ENCODE peak calls at places on chromosomes 3 and 15, in nine cellular contexts. One of them, this sample, is unnamed.

GRCh38 chr3:117105650-117106049 is 396.1 kb downstream of the TUSC7 start:
- DNase-seq in tibial nerve: no peak
- DNase-seq in breast epithelium: no peak
- DNase-seq in heart left ventricle: no peak
- DNase-seq in A549: no peak
- DNase-seq in transverse colon: no peak
- DNase-seq in ovary: no peak
- DNase-seq in NB4: no peak
- DNase-seq in HCT116: no peak
- DNase-seq in this sample: no peak

GRCh38 chr15:92819312-92820232 is 80.6 kb upstream of the CHD2 start:
- DNase-seq in heart left ventricle: no peak
- DNase-seq in NB4: no peak
- DNase-seq in A549: no peak
- DNase-seq in HCT116: no peak
- DNase-seq in breast epithelium: no peak
- DNase-seq in ovary: no peak
- DNase-seq in tibial nerve: no peak
- DNase-seq in transverse colon: no peak
- DNase-seq in this sample: no peak

GRCh38 chr15:92929002-92929401 is 28.9 kb downstream of the CHD2 start:
- DNase-seq in heart left ventricle: no peak
- DNase-seq in NB4: no peak
- DNase-seq in ovary: no peak
- DNase-seq in tibial nerve: no peak
- DNase-seq in breast epithelium: no peak
- DNase-seq in A549: no peak
- DNase-seq in transverse colon: no peak
- DNase-seq in HCT116: no peak
- DNase-seq in this sample: no peak

GRCh38 chr15:90086868-90087268 is 15.4 kb downstream of the IDH2 start:
- DNase-seq in breast epithelium: no peak
- DNase-seq in transverse colon: peak; percentile 55
- DNase-seq in A549: peak; percentile 79
- DNase-seq in tibial nerve: peak; percentile 37
- DNase-seq in HCT116: no peak
- DNase-seq in NB4: peak; percentile 74
- DNase-seq in heart left ventricle: no peak
- DNase-seq in ovary: no peak
- DNase-seq in this sample: peak; percentile 60

GRCh38 chr3:184261270-184262165 is at the start of gene CAMK2N2:
- DNase-seq in A549: peak; percentile 83
- DNase-seq in transverse colon: peak; percentile 50
- DNase-seq in tibial nerve: no peak
- DNase-seq in NB4: peak; percentile 69
- DNase-seq in heart left ventricle: no peak
- DNase-seq in ovary: no peak
- DNase-seq in HCT116: no peak
- DNase-seq in breast epithelium: no peak
- DNase-seq in this sample: peak; percentile 79

GRCh38 chr3:123694377-123695147 is 109.7 kb upstream of the HACD2 start:
- DNase-seq in HCT116: no peak
- DNase-seq in transverse colon: no peak
- DNase-seq in ovary: no peak
- DNase-seq in breast epithelium: no peak
- DNase-seq in A549: no peak
- DNase-seq in heart left ventricle: no peak
- DNase-seq in NB4: no peak
- DNase-seq in tibial nerve: no peak
- DNase-seq in this sample: no peak

GRCh38 chr3:116877968-116878367 is 168.4 kb downstream of the TUSC7 start:
- DNase-seq in tibial nerve: no peak
- DNase-seq in HCT116: no peak
- DNase-seq in heart left ventricle: no peak
- DNase-seq in ovary: no peak
- DNase-seq in transverse colon: no peak
- DNase-seq in breast epithelium: no peak
- DNase-seq in A549: no peak
- DNase-seq in NB4: no peak
- DNase-seq in this sample: no peak

GRCh38 chr15:52509500-52510244 is 19.0 kb downstream of the MYO5A start:
- DNase-seq in HCT116: no peak
- DNase-seq in transverse colon: no peak
- DNase-seq in heart left ventricle: no peak
- DNase-seq in ovary: no peak
- DNase-seq in NB4: no peak
- DNase-seq in tibial nerve: no peak
- DNase-seq in breast epithelium: no peak
- DNase-seq in A549: no peak
- DNase-seq in this sample: no peak

GRCh38 chr15:85388962-85389361 is 8.6 kb downstream of the AKAP13 start:
- DNase-seq in tibial nerve: no peak
- DNase-seq in transverse colon: no peak
- DNase-seq in NB4: no peak
- DNase-seq in A549: no peak
- DNase-seq in HCT116: no peak
- DNase-seq in heart left ventricle: no peak
- DNase-seq in breast epithelium: no peak
- DNase-seq in ovary: no peak
- DNase-seq in this sample: no peak

GRCh38 chr15:51076142-51076897 is 18.4 kb downstream of the TNFAIP8L3 start:
- DNase-seq in A549: no peak
- DNase-seq in tibial nerve: no peak
- DNase-seq in breast epithelium: no peak
- DNase-seq in transverse colon: no peak
- DNase-seq in ovary: no peak
- DNase-seq in NB4: no peak
- DNase-seq in heart left ventricle: no peak
- DNase-seq in HCT116: no peak
- DNase-seq in this sample: no peak

GRCh38 chr3:24680214-24680967 is 185.7 kb upstream of the THRB start:
- DNase-seq in A549: peak; percentile 53
- DNase-seq in tibial nerve: peak; percentile 66
- DNase-seq in HCT116: peak; percentile 42
- DNase-seq in breast epithelium: peak; percentile 67
- DNase-seq in NB4: peak; percentile 72
- DNase-seq in heart left ventricle: peak; percentile 46
- DNase-seq in ovary: peak; percentile 17
- DNase-seq in transverse colon: peak; percentile 55
- DNase-seq in this sample: peak; percentile 70

GRCh38 chr3:167106456-167106855 is 273.6 kb downstream of the ZBBX start:
- DNase-seq in transverse colon: no peak
- DNase-seq in breast epithelium: no peak
- DNase-seq in NB4: no peak
- DNase-seq in heart left ventricle: no peak
- DNase-seq in A549: no peak
- DNase-seq in HCT116: no peak
- DNase-seq in tibial nerve: no peak
- DNase-seq in ovary: no peak
- DNase-seq in this sample: no peak

GRCh38 chr15:58380280-58380945 is 51.4 kb upstream of the LIPC start:
- DNase-seq in HCT116: no peak
- DNase-seq in ovary: no peak
- DNase-seq in breast epithelium: no peak
- DNase-seq in A549: no peak
- DNase-seq in NB4: no peak
- DNase-seq in transverse colon: no peak
- DNase-seq in tibial nerve: no peak
- DNase-seq in heart left ventricle: no peak
- DNase-seq in this sample: no peak

GRCh38 chr3:177134166-177134565 is 63.1 kb downstream of the TBL1XR1 start:
- DNase-seq in breast epithelium: no peak
- DNase-seq in ovary: no peak
- DNase-seq in NB4: no peak
- DNase-seq in heart left ventricle: no peak
- DNase-seq in transverse colon: no peak
- DNase-seq in HCT116: no peak
- DNase-seq in A549: no peak
- DNase-seq in tibial nerve: no peak
- DNase-seq in this sample: no peak

GRCh38 chr3:105953831-105954230 is 85.0 kb upstream of the CBLB start:
- DNase-seq in transverse colon: no peak
- DNase-seq in ovary: no peak
- DNase-seq in heart left ventricle: no peak
- DNase-seq in A549: no peak
- DNase-seq in breast epithelium: no peak
- DNase-seq in tibial nerve: no peak
- DNase-seq in HCT116: no peak
- DNase-seq in NB4: no peak
- DNase-seq in this sample: no peak

GRCh38 chr3:123791898-123792297 is 92.2 kb downstream of the MYLK start:
- DNase-seq in heart left ventricle: no peak
- DNase-seq in ovary: no peak
- DNase-seq in NB4: no peak
- DNase-seq in A549: no peak
- DNase-seq in tibial nerve: no peak
- DNase-seq in HCT116: no peak
- DNase-seq in breast epithelium: no peak
- DNase-seq in transverse colon: no peak
- DNase-seq in this sample: no peak

GRCh38 chr3:101676219-101676764 is 640 bp downstream of the ZBTB11 start:
- DNase-seq in A549: peak; percentile 82
- DNase-seq in HCT116: peak; percentile 88
- DNase-seq in heart left ventricle: peak; percentile 96
- DNase-seq in ovary: peak; percentile 96
- DNase-seq in tibial nerve: peak; percentile 78
- DNase-seq in breast epithelium: peak; percentile 89
- DNase-seq in NB4: peak; percentile 98
- DNase-seq in transverse colon: peak; percentile 96
- DNase-seq in this sample: peak; percentile 98

GRCh38 chr3:129892486-129892856 is 1.0 kb downstream of the TMCC1 start:
- DNase-seq in A549: no peak
- DNase-seq in breast epithelium: no peak
- DNase-seq in HCT116: no peak
- DNase-seq in NB4: no peak
- DNase-seq in transverse colon: no peak
- DNase-seq in tibial nerve: no peak
- DNase-seq in ovary: no peak
- DNase-seq in heart left ventricle: no peak
- DNase-seq in this sample: no peak
- TF ChIP-seq CTCF in A549: no peak
- TF ChIP-seq CTCF in breast epithelium: no peak
- TF ChIP-seq CTCF in HCT116: no peak
- TF ChIP-seq CTCF in NB4: no peak
- TF ChIP-seq CTCF in transverse colon: no peak
- TF ChIP-seq CTCF in tibial nerve: no peak
- TF ChIP-seq CTCF in ovary: no peak
- TF ChIP-seq CTCF in heart left ventricle: no peak
- TF ChIP-seq CTCF in this sample: no peak

DNA sequence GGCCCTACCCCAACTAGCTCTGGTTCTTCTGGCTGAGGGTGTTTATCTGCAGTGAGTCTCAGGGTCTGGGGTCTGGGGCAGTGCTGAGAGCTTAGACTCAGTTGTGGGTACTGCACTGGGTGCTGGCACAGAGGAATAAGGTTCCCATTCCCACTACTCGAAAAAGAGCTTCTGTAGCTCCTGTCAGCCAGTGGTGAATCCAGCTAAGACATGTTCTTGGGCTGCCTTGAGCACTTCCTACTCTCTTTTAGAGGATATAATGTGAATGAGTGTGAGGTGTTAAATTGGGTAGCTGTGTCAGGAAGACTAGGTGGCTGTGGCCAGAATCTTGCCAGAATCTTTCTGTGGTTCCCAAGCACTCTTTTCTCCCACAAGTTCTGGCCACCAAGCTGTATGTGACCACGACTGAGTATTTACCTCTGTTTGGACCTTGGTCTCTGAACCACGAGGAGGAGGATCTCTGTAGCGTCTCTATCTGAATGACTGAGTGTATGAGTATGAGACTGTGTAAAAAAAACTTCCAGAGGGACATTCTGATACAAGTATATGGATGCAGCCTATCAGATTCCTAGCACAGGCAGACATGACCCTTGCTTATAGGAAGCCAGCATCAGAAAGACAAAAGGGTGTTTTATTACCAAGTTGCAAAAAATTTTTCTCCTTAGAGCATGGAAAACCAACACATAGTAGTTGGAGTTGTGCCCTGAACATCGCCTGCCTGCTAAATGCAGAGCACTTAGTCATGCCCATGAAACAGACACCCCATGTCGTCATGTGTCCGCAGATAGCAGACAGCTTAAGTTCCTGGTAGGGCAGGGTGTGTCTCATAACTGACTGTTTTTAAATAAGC is 30.6 kb downstream of the DAG1 start:
- DNase-seq in NB4: peak; percentile 59
- DNase-seq in A549: peak; percentile 67
- DNase-seq in heart left ventricle: peak; percentile 62
- DNase-seq in ovary: peak; percentile 59
- DNase-seq in tibial nerve: peak; percentile 48
- DNase-seq in HCT116: peak; percentile 81
- DNase-seq in transverse colon: peak; percentile 68
- DNase-seq in breast epithelium: no peak
- DNase-seq in this sample: peak; percentile 61
- TF ChIP-seq POLR2A in NB4: no peak
- TF ChIP-seq POLR2A in A549: no peak
- TF ChIP-seq POLR2A in heart left ventricle: no peak
- TF ChIP-seq POLR2A in ovary: no peak
- TF ChIP-seq POLR2A in tibial nerve: no peak
- TF ChIP-seq POLR2A in HCT116: no peak
- TF ChIP-seq POLR2A in transverse colon: no peak
- TF ChIP-seq POLR2A in breast epithelium: no peak
- TF ChIP-seq POLR2A in this sample: peak; percentile 27

GRCh38 chr3:18559323-18559972 is 134.3 kb upstream of the SATB1 start:
- DNase-seq in breast epithelium: no peak
- DNase-seq in NB4: peak; percentile 53
- DNase-seq in tibial nerve: no peak
- DNase-seq in A549: peak; percentile 7
- DNase-seq in ovary: no peak
- DNase-seq in transverse colon: peak; percentile 19
- DNase-seq in HCT116: peak; percentile 21
- DNase-seq in heart left ventricle: peak; percentile 6
- DNase-seq in this sample: no peak
- TF ChIP-seq CTCF in breast epithelium: peak; percentile 30
- TF ChIP-seq CTCF in NB4: peak; percentile 82
- TF ChIP-seq CTCF in tibial nerve: peak; percentile 46
- TF ChIP-seq CTCF in A549: peak; percentile 40
- TF ChIP-seq CTCF in ovary: peak; percentile 9
- TF ChIP-seq CTCF in transverse colon: peak; percentile 77
- TF ChIP-seq CTCF in HCT116: peak; percentile 32
- TF ChIP-seq CTCF in heart left ventricle: peak; percentile 65
- TF ChIP-seq CTCF in this sample: peak; percentile 61

DNA sequence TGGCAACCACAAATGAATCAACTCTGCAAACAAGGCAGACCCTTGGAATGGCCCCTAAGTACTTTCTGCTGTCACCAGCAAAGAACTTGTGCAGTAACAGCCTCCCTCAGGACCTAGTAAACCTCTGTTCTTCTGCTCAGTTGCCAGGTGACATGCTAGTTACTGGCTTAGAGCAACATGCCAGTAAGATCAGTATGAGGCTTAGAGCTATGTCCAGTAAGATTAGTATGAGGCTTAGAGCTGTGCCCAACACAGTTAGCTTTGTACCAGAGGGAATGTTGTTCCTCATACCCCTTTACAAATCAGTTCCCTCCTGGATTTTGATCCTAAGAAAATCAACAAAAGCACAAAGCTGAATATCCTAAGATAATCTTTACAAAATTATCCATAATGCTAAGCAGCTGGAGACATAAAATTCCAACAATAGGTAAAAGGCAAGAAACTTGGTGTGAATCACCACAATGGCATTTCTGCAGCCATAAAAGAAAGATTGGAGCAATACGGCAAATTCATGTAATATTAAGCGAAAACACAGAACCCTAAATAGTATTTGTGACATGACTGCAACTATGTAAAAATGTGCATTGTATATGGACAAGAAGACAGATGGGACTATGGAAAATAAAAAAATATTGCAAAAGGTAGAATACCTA is 107.3 kb upstream of the LPP start:
- DNase-seq in breast epithelium: no peak
- DNase-seq in ovary: no peak
- DNase-seq in A549: no peak
- DNase-seq in tibial nerve: no peak
- DNase-seq in NB4: no peak
- DNase-seq in HCT116: no peak
- DNase-seq in heart left ventricle: no peak
- DNase-seq in transverse colon: no peak
- DNase-seq in this sample: no peak
- TF ChIP-seq POLR2A in breast epithelium: no peak
- TF ChIP-seq POLR2A in ovary: no peak
- TF ChIP-seq POLR2A in A549: no peak
- TF ChIP-seq POLR2A in tibial nerve: no peak
- TF ChIP-seq POLR2A in NB4: no peak
- TF ChIP-seq POLR2A in HCT116: no peak
- TF ChIP-seq POLR2A in heart left ventricle: no peak
- TF ChIP-seq POLR2A in transverse colon: no peak
- TF ChIP-seq POLR2A in this sample: no peak

This sample was measured in right lobe of liver.